ENCODE peak calls at places on chromosome 12, in four cellular contexts. F, Z, W and E are unnamed samples. For H3K4me1, the result is how much of the 10 kb centered on the place peaks cover.

GRCh38 chr12:17438141-17438540 is 651.9 kb downstream of the RERGL start:
- DNase-seq in W (no peak), F (no peak), Z (no peak), E (no peak)

GRCh38 chr12:69254046-69254445 is 14.7 kb downstream of the CPSF6 start:
- DNase-seq in W (peak), Z (peak), F (peak), E (no peak)

GRCh38 chr12:88153959-88154358 is 11.9 kb downstream of the TMTC3 start:
- DNase-seq in W (peak), F (peak), Z (no peak), E (no peak)

GRCh38 chr12:52788111-52788875 is 7.6 kb downstream of the KRT3 start:
- DNase-seq in Z (no peak), F (no peak), W (no peak), E (no peak)

GRCh38 chr12:80551897-80552296 is 107.9 kb downstream of the PTPRQ start:
- DNase-seq in F (peak), Z (no peak), W (peak), E (no peak)

GRCh38 chr12:51864701-51865469 is 16.4 kb upstream of the FIGNL2 start:
- DNase-seq in F (no peak), W (no peak), Z (no peak), E (no peak)

GRCh38 chr12:100234166-100234565 is 32.7 kb downstream of the DEPDC4 start:
- DNase-seq in F (peak), W (peak), Z (no peak), E (no peak)

GRCh38 chr12:28219827-28220226 is 29.6 kb downstream of the CCDC91 start:
- DNase-seq in F (no peak), W (no peak), Z (no peak), E (no peak)

DNA sequence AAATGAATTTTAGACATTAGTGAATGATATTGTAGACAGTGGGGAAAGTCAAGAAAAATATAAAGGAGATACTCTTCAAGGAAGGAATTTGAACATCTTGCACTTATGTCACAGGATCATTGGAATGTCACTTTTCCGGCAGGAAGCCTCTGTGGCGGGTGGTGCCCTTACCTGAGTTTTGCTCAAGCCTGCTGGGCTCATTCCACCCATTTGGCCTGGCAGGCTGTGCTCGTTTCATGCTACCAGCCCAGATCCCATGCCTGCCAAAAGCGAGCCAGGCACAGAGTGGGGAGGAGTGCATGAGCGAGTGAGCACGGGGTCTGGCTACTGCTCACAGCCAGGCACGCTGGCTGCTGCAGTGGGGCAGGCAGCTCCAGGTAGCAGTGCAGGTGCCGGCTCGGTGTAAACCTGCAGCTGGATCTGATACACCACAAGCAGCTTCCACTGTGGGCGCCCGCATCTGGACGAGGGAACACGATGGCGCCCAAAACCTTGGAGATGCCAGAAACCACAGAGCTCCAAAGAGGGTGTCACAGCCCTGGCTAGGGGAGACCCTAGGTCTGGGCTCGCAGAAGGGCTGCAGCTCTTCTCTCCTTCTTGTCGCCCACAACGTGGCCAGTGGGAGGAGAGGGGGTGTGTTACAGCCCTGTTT is 28.7 kb upstream of the YAF2 start:
- DNase-seq in Z (no peak), F (no peak), W (no peak), E (no peak)
- H3K4me1 ChIP-seq in Z (under half), F (under half), W (under half), E (under half)

DNA sequence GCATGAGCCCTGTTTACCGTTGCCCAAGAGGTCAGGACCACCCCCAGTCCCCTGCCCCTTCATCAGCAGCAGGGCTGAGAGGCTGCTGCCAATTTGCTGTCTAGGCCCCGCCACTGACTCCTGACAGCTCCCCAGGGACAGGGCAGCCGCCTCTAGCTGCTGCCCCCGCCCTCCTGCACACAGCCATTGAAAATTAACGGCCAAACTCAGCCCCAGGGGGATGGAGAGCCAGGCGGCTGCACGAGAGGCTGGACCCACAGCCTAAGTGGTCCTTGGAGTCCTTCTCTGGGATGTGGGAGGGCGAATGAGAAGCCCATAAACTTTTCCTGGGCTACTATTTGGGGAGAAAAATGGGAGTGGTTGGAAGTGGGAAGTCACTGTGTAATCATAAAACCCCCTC is 4.6 kb downstream of the FOXN4 start:
- DNase-seq in W (no peak), Z (no peak), F (no peak), E (no peak)
- H3K4me1 ChIP-seq in W (under half), Z (under half), F (under half), E (under half)

GRCh38 chr12:26269554-26270284 is 74.3 kb downstream of the SSPN start:
- DNase-seq in W (no peak), Z (no peak), F (no peak), E (no peak)

GRCh38 chr12:26271024-26271423 is 75.7 kb downstream of the SSPN start:
- DNase-seq in W (no peak), Z (no peak), F (no peak), E (no peak)

GRCh38 chr12:26271889-26272492 is 76.6 kb downstream of the SSPN start:
- DNase-seq in Z (no peak), F (peak), W (peak), E (no peak)

GRCh38 chr12:26266881-26267280 is 71.5 kb downstream of the SSPN start:
- DNase-seq in W (no peak), Z (no peak), F (no peak), E (no peak)

GRCh38 chr12:26268841-26269553 is 73.6 kb downstream of the SSPN start:
- DNase-seq in F (no peak), Z (no peak), W (no peak), E (no peak)
- H3K4me1 ChIP-seq in F (under half), Z (under half), W (under half), E (under half)

GRCh38 chr12:96136720-96137378 is 57.3 kb upstream of the ELK3 start:
- DNase-seq in F (peak), Z (no peak), W (peak), E (no peak)

GRCh38 chr12:96131230-96131788 is 62.9 kb upstream of the ELK3 start:
- DNase-seq in W (no peak), Z (no peak), F (no peak), E (no peak)

GRCh38 chr12:96136129-96136528 is 58.0 kb upstream of the ELK3 start:
- DNase-seq in W (peak), F (peak), Z (no peak), E (no peak)

GRCh38 chr12:96132819-96133218 is 61.4 kb upstream of the ELK3 start:
- DNase-seq in F (no peak), W (peak), Z (no peak), E (no peak)

GRCh38 chr12:96134200-96134599 is 60.0 kb upstream of the ELK3 start:
- DNase-seq in W (no peak), Z (no peak), F (no peak), E (no peak)
- H3K4me1 ChIP-seq in W (under half), Z (under half), F (under half), E (under half)

GRCh38 chr12:2396448-2396871 is 343.7 kb downstream of the CACNA1C start:
- DNase-seq in W (no peak), Z (no peak), F (peak), E (no peak)

GRCh38 chr12:2393016-2393415 is 340.2 kb downstream of the CACNA1C start:
- DNase-seq in F (no peak), W (no peak), Z (no peak), E (no peak)

GRCh38 chr12:2391740-2392341 is 339.1 kb downstream of the CACNA1C start:
- DNase-seq in Z (no peak), F (no peak), W (no peak), E (no peak)

GRCh38 chr12:2395352-2395977 is 342.7 kb downstream of the CACNA1C start:
- DNase-seq in W (peak), F (peak), Z (peak), E (peak)

GRCh38 chr12:2393996-2394395 is 341.2 kb downstream of the CACNA1C start:
- DNase-seq in W (no peak), F (no peak), Z (no peak), E (no peak)
- H3K4me1 ChIP-seq in W (under half), F (under half), Z (under half), E (under half)

GRCh38 chr12:104459556-104459909 is 2.8 kb downstream of the CHST11 start:
- DNase-seq in Z (no peak), F (no peak), W (no peak), E (no peak)
- H3K4me1 ChIP-seq in Z (under half), F (under half), W (half or more), E (under half)

GRCh38 chr12:125186471-125187147 is 121.4 kb downstream of the AACS start:
- DNase-seq in W (no peak), F (peak), Z (no peak), E (no peak)

GRCh38 chr12:125185311-125185739 is 120.1 kb downstream of the AACS start:
- DNase-seq in Z (peak), W (no peak), F (no peak), E (no peak)

GRCh38 chr12:125187780-125188741 is 122.8 kb downstream of the AACS start:
- DNase-seq in W (no peak), Z (no peak), F (no peak), E (no peak)

GRCh38 chr12:125185740-125186470 is 120.7 kb downstream of the AACS start:
- DNase-seq in F (peak), W (peak), Z (peak), E (no peak)

DNA sequence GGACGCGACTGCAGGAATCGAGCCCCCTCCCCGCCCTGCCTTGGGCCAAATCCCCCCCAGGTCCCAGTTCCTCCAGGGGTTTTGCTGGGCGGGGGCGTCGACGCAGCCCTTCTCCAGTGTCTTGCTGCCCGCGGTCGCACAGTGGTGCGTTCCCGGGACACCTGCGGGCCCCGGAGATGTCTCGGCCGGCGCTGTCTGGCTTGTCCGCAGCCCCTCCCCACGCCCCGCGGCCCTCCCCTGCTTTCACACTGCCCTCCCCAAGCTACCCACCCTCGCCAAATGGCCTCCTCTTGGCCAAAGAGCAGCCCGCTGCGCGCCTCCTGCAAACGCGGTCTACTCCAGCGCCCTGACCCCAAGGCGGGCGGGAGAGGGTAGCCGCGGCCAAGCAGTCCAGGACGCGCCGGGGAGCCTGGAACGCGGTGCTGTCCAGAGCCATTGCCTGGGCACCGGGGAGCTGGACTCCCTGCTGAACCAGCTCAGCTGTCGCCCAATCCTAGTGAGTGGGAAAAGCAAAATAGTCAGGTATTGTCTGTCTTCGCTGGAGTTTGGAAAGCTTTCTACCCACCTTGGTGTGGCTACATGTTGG is 122.0 kb downstream of the AACS start:
- DNase-seq in W (no peak), F (no peak), Z (no peak), E (no peak)
- H3K4me1 ChIP-seq in W (under half), F (under half), Z (under half), E (under half)

DNA sequence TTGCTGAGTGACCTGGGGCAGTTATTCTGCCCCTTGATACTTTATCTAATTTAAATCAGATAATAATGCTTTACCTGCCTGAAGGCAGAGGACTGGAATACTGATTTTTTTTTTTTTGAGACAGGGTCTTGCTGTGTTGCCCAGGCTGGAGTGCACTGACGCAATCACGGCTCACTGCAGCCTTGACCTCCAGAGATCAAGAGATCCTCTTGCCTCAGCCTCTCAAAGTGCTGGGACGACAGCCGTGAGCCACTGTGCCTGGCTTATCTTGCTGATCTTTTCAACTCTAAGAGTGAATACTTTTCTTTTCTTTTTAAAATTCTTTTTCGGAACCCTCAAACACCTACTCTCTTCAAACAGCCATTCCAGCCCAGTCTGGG is 699 bp upstream of the B4GALNT3 start:
- DNase-seq in Z (no peak), W (no peak), F (no peak), E (no peak)
- H3K4me1 ChIP-seq in Z (under half), W (under half), F (under half), E (under half)